ENCODE peak calls at places on chromosomes 7 and 10, in four cellular contexts. B is HepG2, Y is A549, N is transverse colon. G is an unnamed sample.
A peak's percentile ranks its signal among the peaks of the same experiment; 100 is the strongest.

GRCh38 chr10:69103784-69104183 is 15.9 kb downstream of the SRGN start:
- DNase-seq in Y (no peak), N (no peak), B (no peak), G (no peak)

GRCh38 chr10:132158122-132158741 is 28.5 kb upstream of the DPYSL4 start:
- DNase-seq in B (no peak), Y (no peak), N (no peak), G (no peak)

GRCh38 chr10:69573056-69573806 is at the start of gene NEUROG3:
- DNase-seq in N (no peak), Y (no peak), B (no peak), G (no peak)

GRCh38 chr7:36747251-36747968 is 23.1 kb upstream of the AOAH start:
- DNase-seq in B (no peak), N (no peak), Y (no peak), G (no peak)

GRCh38 chr7:77409739-77410545 is 6.2 kb downstream of the GSAP start:
- DNase-seq in B (peak; percentile 95), N (no peak), Y (no peak), G (no peak)

GRCh38 chr10:110413903-110414562 is 83.7 kb upstream of the DUSP5 start:
- DNase-seq in B (no peak), N (no peak), Y (no peak), G (no peak)

GRCh38 chr7:23396222-23396621 is 74.1 kb downstream of the IGF2BP3 start:
- DNase-seq in B (no peak), Y (no peak), N (no peak), G (no peak)

GRCh38 chr10:77715081-77715480 is 77.5 kb upstream of the KCNMA1 start:
- DNase-seq in Y (peak; percentile 25), N (no peak), B (peak; percentile 23), G (no peak)

GRCh38 chr7:45711161-45711490 is 137.0 kb downstream of the ADCY1 start:
- DNase-seq in N (no peak), B (no peak), Y (no peak), G (no peak)

GRCh38 chr10:87657370-87657769 is 2.3 kb upstream of the PAPSS2 start:
- DNase-seq in N (no peak), Y (no peak), B (no peak), G (no peak)

GRCh38 chr7:137579913-137580640 is 236.5 kb upstream of the PTN start:
- DNase-seq in Y (no peak), B (no peak), N (no peak), G (no peak)

DNA sequence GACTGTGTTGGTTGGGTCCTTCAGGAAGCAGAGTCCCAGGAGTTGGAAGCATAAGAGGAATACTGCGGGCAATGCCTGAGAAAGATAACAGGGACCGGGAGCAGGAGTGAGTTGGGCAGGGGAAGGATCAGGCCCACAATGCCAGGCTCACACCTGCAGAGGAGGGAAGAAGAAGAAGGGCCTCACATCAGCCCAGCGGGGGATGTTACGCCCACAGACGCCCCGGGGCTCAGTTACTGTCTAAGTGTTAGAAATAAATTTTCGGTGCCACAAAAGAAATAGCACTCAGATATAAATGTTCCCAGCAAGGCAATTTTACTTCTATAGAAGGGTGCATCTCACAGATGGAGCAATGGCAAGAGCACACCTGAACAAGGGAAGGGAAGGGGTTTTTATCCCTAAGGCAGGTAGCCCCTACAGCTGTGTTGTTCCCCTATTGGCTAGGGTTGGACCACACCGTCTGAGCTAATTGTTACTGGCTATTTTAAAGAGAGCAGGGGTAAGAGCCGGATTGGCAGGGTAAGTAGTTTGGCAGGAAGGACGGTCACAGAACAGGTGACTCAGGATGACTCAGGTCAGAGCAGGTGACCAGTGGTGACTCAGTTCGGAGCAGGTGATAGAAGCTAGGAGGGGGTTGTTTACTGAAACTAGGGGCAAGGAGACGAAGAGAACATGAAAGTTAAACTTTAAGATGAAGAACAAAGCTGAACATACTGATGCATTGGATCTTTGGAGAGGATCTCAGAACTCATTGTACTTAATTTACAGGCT is at the start of gene NOS3:
- DNase-seq in B (no peak), N (no peak), Y (no peak), G (no peak)
- TF ChIP-seq EP300 in B (no peak), N (no peak), Y (no peak), G (no peak)

GRCh38 chr7:3039787-3040186 is 3.9 kb downstream of the CARD11 start:
- DNase-seq in B (no peak), Y (no peak), N (no peak), G (no peak)

GRCh38 chr7:3042861-3043489 is 692 bp downstream of the CARD11 start:
- DNase-seq in B (no peak), N (peak; percentile 54), Y (no peak), G (no peak)

GRCh38 chr7:3037259-3037658 is 6.4 kb downstream of the CARD11 start:
- DNase-seq in N (no peak), B (no peak), Y (no peak), G (no peak)

GRCh38 chr7:3043544-3044395 is at the start of gene CARD11:
- DNase-seq in Y (no peak), B (no peak), N (peak; percentile 24), G (no peak)

GRCh38 chr7:3042301-3042700 is 1.4 kb downstream of the CARD11 start:
- DNase-seq in Y (no peak), B (no peak), N (no peak), G (no peak)
- H3K4me3 ChIP-seq in Y (no peak overlapping the region), B (no peak overlapping the region), N (peak overlapping the region; percentile 45), G (peak overlapping the region; percentile 55)

GRCh38 chr10:104327745-104328635 is 10.3 kb downstream of the ITPRIP start:
- DNase-seq in N (no peak), B (peak; percentile 28), Y (no peak), G (peak; percentile 16)
- TF ChIP-seq POLR2A in N (no peak), B (no peak), Y (no peak), G (no peak)

GRCh38 chr10:47158116-47159071 is 141.6 kb upstream of the GDF10 start:
- DNase-seq in N (no peak), Y (no peak), B (no peak), G (no peak)

GRCh38 chr10:47160229-47160908 is 139.6 kb upstream of the GDF10 start:
- DNase-seq in Y (no peak), N (no peak), B (no peak), G (no peak)

GRCh38 chr10:47160967-47161366 is 139.0 kb upstream of the GDF10 start:
- DNase-seq in B (no peak), N (no peak), Y (no peak), G (no peak)

GRCh38 chr10:47161465-47161864 is 138.5 kb upstream of the GDF10 start:
- DNase-seq in Y (no peak), B (no peak), N (no peak), G (no peak)

DNA sequence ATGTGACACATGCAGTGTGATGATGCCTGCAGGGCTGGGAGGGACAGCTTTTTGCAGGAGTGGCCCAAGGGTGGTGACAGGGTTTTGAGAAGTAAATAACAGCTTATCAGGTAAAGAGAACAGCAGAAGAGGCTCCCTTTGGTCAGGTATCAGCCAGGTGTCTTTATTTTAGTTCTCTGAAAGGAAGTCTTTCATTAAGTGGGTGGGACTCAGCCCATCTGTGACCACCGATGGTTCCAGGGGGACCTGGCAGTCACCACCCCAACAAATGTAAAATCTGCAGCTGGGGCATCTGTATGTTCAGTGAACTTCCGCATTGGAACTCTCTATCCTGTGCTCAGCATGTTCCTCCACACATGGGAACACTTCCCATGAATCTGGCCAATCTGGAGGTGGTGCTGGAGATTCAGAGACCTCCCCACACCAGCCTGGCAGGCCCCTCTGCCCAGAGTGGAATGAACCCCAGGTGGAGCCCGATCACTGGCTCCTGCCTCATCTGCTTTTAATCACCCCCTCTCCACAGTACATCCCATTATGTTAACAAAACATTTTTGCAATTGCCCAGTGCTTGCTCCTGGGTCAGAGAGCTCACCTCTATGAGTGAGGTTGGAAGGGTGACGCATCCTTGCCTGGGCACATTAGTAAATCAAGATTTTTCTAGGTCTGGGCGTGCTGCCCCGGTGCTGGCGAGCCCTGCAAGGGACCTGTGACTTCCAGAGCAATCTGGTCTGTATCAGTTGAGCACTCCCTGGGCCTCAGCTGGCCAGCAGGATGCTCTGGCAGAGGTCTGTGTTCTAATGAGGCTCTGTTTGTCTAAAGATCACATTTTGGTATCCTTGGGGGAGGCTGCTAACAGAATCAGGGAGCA is 140.4 kb upstream of the GDF10 start:
- DNase-seq in B (no peak), Y (no peak), N (no peak), G (no peak)
- TF ChIP-seq EP300 in B (no peak), Y (no peak), N (no peak), G (no peak)